ENCODE peak calls at places on chromosome 6, in five cellular contexts. One of them, this sample, is unnamed.

GRCh38 chr6:119544325-119545150 is 195.0 kb upstream of the MAN1A1 start:
- DNase-seq in body of pancreas: no peak
- DNase-seq in CD8-positive, alpha-beta memory T cell: no peak
- DNase-seq in tibial artery: no peak
- DNase-seq in heart left ventricle: no peak
- DNase-seq in this sample: no peak

GRCh38 chr6:35240838-35241801 is 18.4 kb upstream of the ZNF76 start:
- DNase-seq in body of pancreas: peak; percentile 79
- DNase-seq in CD8-positive, alpha-beta memory T cell: peak; percentile 78
- DNase-seq in tibial artery: peak; percentile 59
- DNase-seq in heart left ventricle: peak; percentile 84
- DNase-seq in this sample: peak; percentile 51

GRCh38 chr6:155791891-155792290 is 336.3 kb upstream of the NOX3 start:
- DNase-seq in body of pancreas: no peak
- DNase-seq in CD8-positive, alpha-beta memory T cell: no peak
- DNase-seq in tibial artery: no peak
- DNase-seq in heart left ventricle: no peak
- DNase-seq in this sample: no peak

GRCh38 chr6:157536218-157536534 is 155.2 kb downstream of the ZDHHC14 start:
- DNase-seq in body of pancreas: no peak
- DNase-seq in CD8-positive, alpha-beta memory T cell: no peak
- DNase-seq in tibial artery: no peak
- DNase-seq in heart left ventricle: no peak
- DNase-seq in this sample: no peak

GRCh38 chr6:273441-274111 is 18.7 kb upstream of the DUSP22 start:
- DNase-seq in body of pancreas: no peak
- DNase-seq in CD8-positive, alpha-beta memory T cell: no peak
- DNase-seq in tibial artery: no peak
- DNase-seq in heart left ventricle: no peak
- DNase-seq in this sample: no peak

GRCh38 chr6:30810813-30811329 is 66.5 kb upstream of the IER3 start:
- DNase-seq in body of pancreas: no peak
- DNase-seq in CD8-positive, alpha-beta memory T cell: no peak
- DNase-seq in tibial artery: no peak
- DNase-seq in heart left ventricle: no peak
- DNase-seq in this sample: no peak

GRCh38 chr6:31004285-31004684 is 6.0 kb upstream of the MUC22 start:
- DNase-seq in body of pancreas: no peak
- DNase-seq in CD8-positive, alpha-beta memory T cell: no peak
- DNase-seq in tibial artery: no peak
- DNase-seq in heart left ventricle: no peak
- DNase-seq in this sample: no peak

GRCh38 chr6:135423649-135424128 is 73.9 kb downstream of the AHI1 start:
- DNase-seq in body of pancreas: no peak
- DNase-seq in CD8-positive, alpha-beta memory T cell: no peak
- DNase-seq in tibial artery: no peak
- DNase-seq in heart left ventricle: no peak
- DNase-seq in this sample: peak; percentile 22

GRCh38 chr6:24547243-24547642 is 52.5 kb downstream of the ALDH5A1 start:
- DNase-seq in body of pancreas: no peak
- DNase-seq in CD8-positive, alpha-beta memory T cell: peak; percentile 53
- DNase-seq in tibial artery: no peak
- DNase-seq in heart left ventricle: no peak
- DNase-seq in this sample: no peak

GRCh38 chr6:119077643-119078448 is 618 bp downstream of the FAM184A start:
- DNase-seq in body of pancreas: peak; percentile 55
- DNase-seq in CD8-positive, alpha-beta memory T cell: peak; percentile 63
- DNase-seq in tibial artery: peak; percentile 41
- DNase-seq in heart left ventricle: no peak
- DNase-seq in this sample: peak; percentile 41

GRCh38 chr6:16806363-16806762 is 45.1 kb upstream of the ATXN1 start:
- DNase-seq in body of pancreas: no peak
- DNase-seq in CD8-positive, alpha-beta memory T cell: no peak
- DNase-seq in tibial artery: no peak
- DNase-seq in heart left ventricle: no peak
- DNase-seq in this sample: no peak

GRCh38 chr6:34143884-34144580 is 1.9 kb downstream of the GRM4 start:
- DNase-seq in body of pancreas: no peak
- DNase-seq in CD8-positive, alpha-beta memory T cell: peak; percentile 63
- DNase-seq in tibial artery: no peak
- DNase-seq in heart left ventricle: peak; percentile 54
- DNase-seq in this sample: no peak

GRCh38 chr6:26006086-26006939 is 43.7 kb downstream of the TRIM38 start:
- DNase-seq in body of pancreas: no peak
- DNase-seq in CD8-positive, alpha-beta memory T cell: no peak
- DNase-seq in tibial artery: no peak
- DNase-seq in heart left ventricle: no peak
- DNase-seq in this sample: no peak

GRCh38 chr6:130306377-130306776 is 59.4 kb upstream of the TMEM200A start:
- DNase-seq in body of pancreas: no peak
- DNase-seq in CD8-positive, alpha-beta memory T cell: no peak
- DNase-seq in tibial artery: no peak
- DNase-seq in heart left ventricle: no peak
- DNase-seq in this sample: no peak

GRCh38 chr6:2191390-2191740 is 54.0 kb downstream of the GMDS start:
- DNase-seq in body of pancreas: no peak
- DNase-seq in CD8-positive, alpha-beta memory T cell: no peak
- DNase-seq in tibial artery: no peak
- DNase-seq in heart left ventricle: no peak
- DNase-seq in this sample: no peak

GRCh38 chr6:70166088-70166958 is 136.6 kb downstream of the COL9A1 start:
- DNase-seq in body of pancreas: peak; percentile 70
- DNase-seq in CD8-positive, alpha-beta memory T cell: peak; percentile 45
- DNase-seq in tibial artery: peak; percentile 25
- DNase-seq in heart left ventricle: no peak
- DNase-seq in this sample: peak; percentile 67

GRCh38 chr6:35052694-35053565 is 88.2 kb downstream of the TCP11 start:
- DNase-seq in body of pancreas: no peak
- DNase-seq in CD8-positive, alpha-beta memory T cell: no peak
- DNase-seq in tibial artery: peak; percentile 81
- DNase-seq in heart left ventricle: no peak
- DNase-seq in this sample: peak; percentile 39

GRCh38 chr6:137155830-137156229 is 17.6 kb downstream of the IL22RA2 start:
- DNase-seq in body of pancreas: no peak
- DNase-seq in CD8-positive, alpha-beta memory T cell: peak; percentile 47
- DNase-seq in tibial artery: no peak
- DNase-seq in heart left ventricle: no peak
- DNase-seq in this sample: no peak

GRCh38 chr6:73516712-73517489 is 3.9 kb downstream of the EEF1A1 start:
- DNase-seq in body of pancreas: no peak
- DNase-seq in CD8-positive, alpha-beta memory T cell: no peak
- DNase-seq in tibial artery: no peak
- DNase-seq in heart left ventricle: no peak
- DNase-seq in this sample: no peak

GRCh38 chr6:26258199-26258977 is 106.6 kb upstream of the BTN3A2 start:
- DNase-seq in body of pancreas: no peak
- DNase-seq in CD8-positive, alpha-beta memory T cell: no peak
- DNase-seq in tibial artery: no peak
- DNase-seq in heart left ventricle: no peak
- DNase-seq in this sample: no peak

GRCh38 chr6:45187841-45188240 is 140.3 kb upstream of the RUNX2 start:
- DNase-seq in body of pancreas: no peak
- DNase-seq in CD8-positive, alpha-beta memory T cell: no peak
- DNase-seq in tibial artery: no peak
- DNase-seq in heart left ventricle: no peak
- DNase-seq in this sample: no peak

GRCh38 chr6:107140581-107140980 is 25.3 kb upstream of the BEND3 start:
- DNase-seq in body of pancreas: no peak
- DNase-seq in CD8-positive, alpha-beta memory T cell: no peak
- DNase-seq in tibial artery: no peak
- DNase-seq in heart left ventricle: no peak
- DNase-seq in this sample: no peak

GRCh38 chr6:55636406-55637102 is 57.6 kb upstream of the HMGCLL1 start:
- DNase-seq in body of pancreas: no peak
- DNase-seq in CD8-positive, alpha-beta memory T cell: no peak
- DNase-seq in tibial artery: no peak
- DNase-seq in heart left ventricle: no peak
- DNase-seq in this sample: no peak

GRCh38 chr6:66376021-66376420 is 669.0 kb upstream of the EYS start:
- DNase-seq in body of pancreas: no peak
- DNase-seq in CD8-positive, alpha-beta memory T cell: no peak
- DNase-seq in tibial artery: no peak
- DNase-seq in heart left ventricle: no peak
- DNase-seq in this sample: no peak

GRCh38 chr6:138538390-138539031 is 39.2 kb upstream of the NHSL1 start:
- DNase-seq in body of pancreas: no peak
- DNase-seq in CD8-positive, alpha-beta memory T cell: no peak
- DNase-seq in tibial artery: no peak
- DNase-seq in heart left ventricle: no peak
- DNase-seq in this sample: no peak

GRCh38 chr6:109117346-109118035 is 22.2 kb downstream of the CEP57L1 start:
- DNase-seq in body of pancreas: no peak
- DNase-seq in CD8-positive, alpha-beta memory T cell: no peak
- DNase-seq in tibial artery: peak; percentile 36
- DNase-seq in heart left ventricle: no peak
- DNase-seq in this sample: no peak

GRCh38 chr6:43771858-43772570 is 2.0 kb downstream of the VEGFA start:
- DNase-seq in body of pancreas: peak; percentile 84
- DNase-seq in CD8-positive, alpha-beta memory T cell: no peak
- DNase-seq in tibial artery: peak; percentile 70
- DNase-seq in heart left ventricle: peak; percentile 87
- DNase-seq in this sample: peak; percentile 86

GRCh38 chr6:139149383-139149782 is 14.5 kb downstream of the HECA start:
- DNase-seq in body of pancreas: no peak
- DNase-seq in CD8-positive, alpha-beta memory T cell: no peak
- DNase-seq in tibial artery: no peak
- DNase-seq in heart left ventricle: no peak
- DNase-seq in this sample: no peak

GRCh38 chr6:24981385-24981758 is 45.6 kb upstream of the RIPOR2 start:
- DNase-seq in body of pancreas: no peak
- DNase-seq in CD8-positive, alpha-beta memory T cell: no peak
- DNase-seq in tibial artery: no peak
- DNase-seq in heart left ventricle: no peak
- DNase-seq in this sample: no peak

GRCh38 chr6:143570147-143570853 is 58.8 kb upstream of the FUCA2 start:
- DNase-seq in body of pancreas: no peak
- DNase-seq in CD8-positive, alpha-beta memory T cell: no peak
- DNase-seq in tibial artery: no peak
- DNase-seq in heart left ventricle: no peak
- DNase-seq in this sample: no peak

GRCh38 chr6:34154668-34155447 is 9.0 kb upstream of the GRM4 start:
- DNase-seq in body of pancreas: peak; percentile 49
- DNase-seq in CD8-positive, alpha-beta memory T cell: peak; percentile 70
- DNase-seq in tibial artery: no peak
- DNase-seq in heart left ventricle: peak; percentile 79
- DNase-seq in this sample: no peak

GRCh38 chr6:139486476-139486799 is 112.0 kb upstream of the CITED2 start:
- DNase-seq in body of pancreas: no peak
- DNase-seq in CD8-positive, alpha-beta memory T cell: no peak
- DNase-seq in tibial artery: no peak
- DNase-seq in heart left ventricle: no peak
- DNase-seq in this sample: no peak

GRCh38 chr6:123965894-123966293 is 162.2 kb downstream of the NKAIN2 start:
- DNase-seq in body of pancreas: no peak
- DNase-seq in CD8-positive, alpha-beta memory T cell: no peak
- DNase-seq in tibial artery: no peak
- DNase-seq in heart left ventricle: no peak
- DNase-seq in this sample: no peak

GRCh38 chr6:125142614-125143013 is 11.0 kb upstream of the TPD52L1 start:
- DNase-seq in body of pancreas: no peak
- DNase-seq in CD8-positive, alpha-beta memory T cell: no peak
- DNase-seq in tibial artery: no peak
- DNase-seq in heart left ventricle: no peak
- DNase-seq in this sample: no peak

GRCh38 chr6:113120214-113120576 is 737.0 kb upstream of the MARCKS start:
- DNase-seq in body of pancreas: no peak
- DNase-seq in CD8-positive, alpha-beta memory T cell: no peak
- DNase-seq in tibial artery: no peak
- DNase-seq in heart left ventricle: no peak
- DNase-seq in this sample: no peak

GRCh38 chr6:167494698-167495435 is 170.0 kb downstream of the TTLL2 start:
- DNase-seq in body of pancreas: no peak
- DNase-seq in CD8-positive, alpha-beta memory T cell: no peak
- DNase-seq in tibial artery: no peak
- DNase-seq in heart left ventricle: peak; percentile 39
- DNase-seq in this sample: no peak
- H3K27ac ChIP-seq in body of pancreas: no peak overlapping the region
- H3K27ac ChIP-seq in CD8-positive, alpha-beta memory T cell: no peak overlapping the region
- H3K27ac ChIP-seq in tibial artery: no peak overlapping the region
- H3K27ac ChIP-seq in heart left ventricle: no peak overlapping the region
- H3K27ac ChIP-seq in this sample: peak overlapping the region; percentile 38

GRCh38 chr6:88725111-88725711 is 238.2 kb downstream of the RNGTT start:
- DNase-seq in body of pancreas: no peak
- DNase-seq in CD8-positive, alpha-beta memory T cell: no peak
- DNase-seq in tibial artery: peak; percentile 22
- DNase-seq in heart left ventricle: no peak
- DNase-seq in this sample: no peak
- H3K27ac ChIP-seq in body of pancreas: no peak overlapping the region
- H3K27ac ChIP-seq in CD8-positive, alpha-beta memory T cell: no peak overlapping the region
- H3K27ac ChIP-seq in tibial artery: no peak overlapping the region
- H3K27ac ChIP-seq in heart left ventricle: no peak overlapping the region
- H3K27ac ChIP-seq in this sample: no peak overlapping the region

GRCh38 chr6:37304766-37305165 is 46.8 kb upstream of the TMEM217 start:
- DNase-seq in body of pancreas: no peak
- DNase-seq in CD8-positive, alpha-beta memory T cell: no peak
- DNase-seq in tibial artery: no peak
- DNase-seq in heart left ventricle: no peak
- DNase-seq in this sample: no peak
- H3K27ac ChIP-seq in body of pancreas: no peak overlapping the region
- H3K27ac ChIP-seq in CD8-positive, alpha-beta memory T cell: no peak overlapping the region
- H3K27ac ChIP-seq in tibial artery: no peak overlapping the region
- H3K27ac ChIP-seq in heart left ventricle: no peak overlapping the region
- H3K27ac ChIP-seq in this sample: no peak overlapping the region

DNA sequence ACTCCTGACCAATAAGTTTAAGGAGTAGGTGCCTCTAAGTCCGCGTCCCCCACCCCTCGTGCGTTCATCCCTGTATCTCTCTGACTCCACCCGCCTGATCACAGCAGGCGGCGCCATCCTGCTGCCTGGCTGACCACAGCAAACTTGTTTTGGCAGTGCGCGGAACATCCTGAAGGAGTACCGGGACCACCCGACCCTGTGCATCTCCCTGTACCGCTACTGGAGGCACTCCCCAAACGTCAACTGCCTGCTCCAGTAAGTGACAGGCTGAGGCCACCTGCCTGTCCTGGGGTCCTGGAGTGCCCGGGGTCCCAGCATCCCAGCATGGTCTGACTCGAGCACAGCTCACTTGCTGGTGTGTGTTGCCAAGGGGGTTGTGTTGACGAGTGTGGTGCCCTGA is 19.0 kb downstream of the PNLDC1 start:
- DNase-seq in body of pancreas: no peak
- DNase-seq in CD8-positive, alpha-beta memory T cell: peak; percentile 43
- DNase-seq in tibial artery: no peak
- DNase-seq in heart left ventricle: no peak
- DNase-seq in this sample: no peak
- H3K27ac ChIP-seq in body of pancreas: no peak overlapping the region
- H3K27ac ChIP-seq in CD8-positive, alpha-beta memory T cell: no peak overlapping the region
- H3K27ac ChIP-seq in tibial artery: no peak overlapping the region
- H3K27ac ChIP-seq in heart left ventricle: no peak overlapping the region
- H3K27ac ChIP-seq in this sample: no peak overlapping the region

This sample was measured in adrenal gland.